ENCODE peak calls at places on chromosomes 5 and 9, in seven cellular contexts. C, T, J, N, S, V and G are unnamed samples.

GRCh38 chr5:107389130-107389553 is 281.6 kb downstream of the EFNA5 start:
- DNase-seq in S (peak), N (no peak), T (no peak), J (no peak), V (no peak), C (no peak), G (no peak)

GRCh38 chr5:127549551-127549950 is 32.1 kb downstream of the PRRC1 start:
- DNase-seq in V (no peak), S (no peak), N (no peak), J (no peak), T (no peak), C (peak), G (no peak)

GRCh38 chr9:33988219-33988890 is 60.3 kb downstream of the UBAP2 start:
- DNase-seq in T (no peak), N (no peak), C (no peak), S (peak), V (no peak), J (no peak), G (no peak)

GRCh38 chr5:66881475-66882161 is 285.4 kb downstream of the MAST4 start:
- DNase-seq in J (no peak), C (no peak), T (no peak), V (no peak), S (no peak), N (no peak), G (no peak)

GRCh38 chr5:4699592-4699991 is 440.5 kb upstream of the ADAMTS16 start:
- DNase-seq in C (no peak), S (no peak), N (no peak), J (no peak), V (no peak), T (no peak), G (no peak)

GRCh38 chr9:104092192-104092591 is 1.9 kb upstream of the SMC2 start:
- DNase-seq in C (no peak), S (no peak), J (no peak), N (no peak), V (no peak), T (no peak), G (no peak)

GRCh38 chr5:150497274-150497988 is 10.5 kb upstream of the NDST1 start:
- DNase-seq in J (peak), N (no peak), T (no peak), V (no peak), C (peak), S (no peak), G (no peak)

GRCh38 chr5:160466889-160467554 is 45.4 kb downstream of the PTTG1 start:
- DNase-seq in N (no peak), J (no peak), T (peak), C (no peak), S (no peak), V (no peak), G (no peak)

GRCh38 chr9:129436751-129437625 is 183.9 kb downstream of the C9orf50 start:
- DNase-seq in J (no peak), C (peak), N (peak), V (no peak), S (no peak), T (no peak), G (no peak)

GRCh38 chr5:93990504-93991085 is 249.2 kb upstream of the POU5F2 start:
- DNase-seq in T (no peak), C (peak), V (no peak), S (no peak), N (no peak), J (no peak), G (no peak)

GRCh38 chr5:44389410-44389879 is at the start of gene FGF10:
- DNase-seq in J (no peak), C (peak), N (no peak), T (no peak), S (no peak), V (peak), G (no peak)

GRCh38 chr9:133934512-133935221 is 57.5 kb downstream of the VAV2 start:
- DNase-seq in N (no peak), V (no peak), C (no peak), T (no peak), S (no peak), J (no peak), G (no peak)

GRCh38 chr9:65426231-65426630 is 141.2 kb upstream of the FOXD4L5 start:
- DNase-seq in S (no peak), V (no peak), C (no peak), T (no peak), N (no peak), J (no peak), G (no peak)

GRCh38 chr5:153562189-153562588 is 71.7 kb downstream of the GRIA1 start:
- DNase-seq in V (peak), S (no peak), T (no peak), N (no peak), J (no peak), C (no peak), G (no peak)

GRCh38 chr9:34576943-34577634 is 12.4 kb downstream of the CNTFR start:
- DNase-seq in J (no peak), C (peak), V (no peak), N (peak), T (no peak), S (no peak), G (no peak)

GRCh38 chr9:81462759-81463158 is 226.6 kb downstream of the TLE1 start:
- DNase-seq in J (no peak), T (no peak), N (no peak), S (no peak), V (no peak), C (no peak), G (no peak)

GRCh38 chr5:64165500-64166200 is at the start of gene RNF180:
- DNase-seq in N (no peak), V (no peak), J (no peak), S (no peak), T (no peak), C (peak), G (peak)

GRCh38 chr5:78157001-78157400 is 137.5 kb downstream of the AP3B1 start:
- DNase-seq in S (no peak), N (no peak), V (no peak), C (no peak), T (no peak), J (no peak), G (no peak)

GRCh38 chr9:126614455-126615248 is 924 bp downstream of the LMX1B start:
- DNase-seq in J (no peak), C (peak), T (no peak), V (no peak), S (no peak), N (no peak), G (peak)

GRCh38 chr9:77449177-77450092 is 198.7 kb downstream of the GNA14 start:
- DNase-seq in S (no peak), J (no peak), T (no peak), N (no peak), V (no peak), C (no peak), G (peak)

GRCh38 chr5:137602721-137603273 is 103.7 kb upstream of the SPOCK1 start:
- DNase-seq in V (no peak), C (peak), N (no peak), J (no peak), S (no peak), T (no peak), G (no peak)

GRCh38 chr9:101445353-101446029 is 9.9 kb upstream of the ALDOB start:
- DNase-seq in S (no peak), V (no peak), T (peak), C (no peak), N (no peak), J (no peak), G (no peak)

GRCh38 chr9:13412323-13412722 is 132.8 kb upstream of the MPDZ start:
- DNase-seq in N (peak), V (no peak), T (no peak), S (no peak), C (no peak), J (no peak), G (no peak)

GRCh38 chr9:71791875-71792274 is 23.6 kb upstream of the CEMIP2 start:
- DNase-seq in S (no peak), J (no peak), V (no peak), T (no peak), N (no peak), C (no peak), G (no peak)

GRCh38 chr9:127991757-127992274 is 11.0 kb upstream of the EEIG1 start:
- DNase-seq in V (no peak), T (no peak), S (no peak), C (no peak), J (no peak), N (no peak), G (no peak)

GRCh38 chr5:175658299-175659145 is 651 bp downstream of the HRH2 start:
- DNase-seq in S (no peak), C (peak), T (no peak), N (no peak), J (no peak), V (no peak), G (no peak)

GRCh38 chr5:10351882-10352395 is 1.6 kb upstream of the MARCHF6 start:
- DNase-seq in V (no peak), J (no peak), T (no peak), N (no peak), C (no peak), S (no peak), G (no peak)

GRCh38 chr5:14869286-14870164 is 2.1 kb downstream of the ANKH start:
- DNase-seq in N (no peak), C (no peak), J (no peak), V (no peak), S (no peak), T (no peak), G (no peak)

GRCh38 chr9:38039090-38039906 is 29.7 kb downstream of the SHB start:
- DNase-seq in S (no peak), V (no peak), C (peak), N (peak), T (no peak), J (peak), G (no peak)

GRCh38 chr9:120212153-120212852 is 367.7 kb downstream of the CDK5RAP2 start:
- DNase-seq in N (no peak), T (no peak), J (no peak), S (peak), C (peak), V (no peak), G (no peak)

DNA sequence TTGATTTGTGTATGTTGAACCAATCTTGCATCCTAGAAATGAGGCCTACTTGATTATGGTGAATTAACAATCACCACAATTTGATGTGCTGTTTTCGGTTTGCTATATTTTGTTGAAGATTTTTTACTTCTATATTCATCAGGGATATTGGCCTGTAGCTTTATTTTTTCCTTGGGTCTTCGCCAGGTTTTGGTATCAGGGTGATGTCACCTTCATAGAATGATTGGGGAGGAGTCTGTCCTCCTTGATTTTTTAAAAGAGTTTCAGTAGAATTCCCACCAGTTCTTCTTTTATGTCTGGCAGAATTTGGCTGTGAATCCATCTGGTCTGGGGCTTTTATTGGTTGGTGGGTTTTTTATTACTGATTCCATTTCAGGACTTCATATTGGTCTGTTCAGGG is 115.2 kb downstream of the CPLANE1 start:
- DNase-seq in V (no peak), J (no peak), T (no peak), S (no peak), C (no peak), N (no peak), G (no peak)
- TF ChIP-seq JUND in V (no peak), J (no peak), T (no peak), S (no peak), C (no peak), N (no peak), G (no peak)

GRCh38 chr5:1797109-1797800 is 2.4 kb downstream of the MRPL36 start:
- DNase-seq in N (no peak), J (no peak), T (no peak), V (no peak), C (no peak), S (no peak), G (no peak)

GRCh38 chr5:1799110-1799601 is 481 bp downstream of the MRPL36 start:
- DNase-seq in T (peak), V (no peak), J (no peak), N (no peak), C (no peak), S (no peak), G (peak)

GRCh38 chr5:1795931-1796330 is 3.7 kb downstream of the MRPL36 start:
- DNase-seq in C (no peak), J (no peak), S (no peak), N (no peak), T (no peak), V (no peak), G (no peak)

GRCh38 chr5:1796371-1797108 is 3.1 kb downstream of the MRPL36 start:
- DNase-seq in S (no peak), C (no peak), T (no peak), J (no peak), V (no peak), N (no peak), G (no peak)

GRCh38 chr5:1797855-1798254 is 1.8 kb downstream of the MRPL36 start:
- DNase-seq in J (no peak), T (no peak), V (no peak), S (no peak), C (no peak), N (no peak), G (no peak)
- TF ChIP-seq JUND in J (no peak), T (no peak), V (no peak), S (no peak), C (no peak), N (no peak), G (no peak)

DNA sequence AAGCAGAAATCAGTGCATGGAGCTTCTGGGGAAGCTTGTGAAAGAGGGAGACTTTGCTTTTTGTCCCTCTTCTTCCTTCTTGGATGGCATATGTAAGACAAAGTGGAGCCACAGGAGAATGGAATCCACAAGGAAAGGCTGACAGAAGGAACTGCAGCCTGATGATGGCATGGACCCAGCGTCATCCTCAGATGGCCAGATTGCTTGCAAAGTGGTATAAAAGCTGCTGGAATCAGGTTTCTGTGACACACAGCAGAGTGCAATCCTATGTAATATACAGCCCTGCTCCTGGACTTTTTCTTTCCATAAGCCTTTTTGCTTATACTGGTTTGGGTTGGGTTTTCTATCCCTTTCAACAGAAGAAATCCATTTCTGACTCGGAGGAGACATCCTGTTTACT is 31.5 kb upstream of the SPARC start:
- DNase-seq in S (no peak), J (no peak), V (no peak), T (no peak), N (no peak), C (no peak), G (no peak)
- TF ChIP-seq JUND in S (no peak), J (no peak), V (no peak), T (no peak), N (no peak), C (no peak), G (no peak)

GRCh38 chr5:73640861-73641320 is 14.9 kb downstream of the ARHGEF28 start:
- DNase-seq in J (no peak), C (no peak), S (no peak), T (no peak), N (no peak), V (no peak), G (no peak)

GRCh38 chr5:73641811-73642210 is 15.8 kb downstream of the ARHGEF28 start:
- DNase-seq in J (no peak), T (no peak), C (no peak), S (no peak), N (no peak), V (no peak), G (no peak)

GRCh38 chr5:73638344-73639095 is 12.5 kb downstream of the ARHGEF28 start:
- DNase-seq in V (no peak), C (no peak), J (no peak), S (no peak), T (no peak), N (no peak), G (no peak)

GRCh38 chr5:73636408-73636807 is 10.4 kb downstream of the ARHGEF28 start:
- DNase-seq in N (no peak), T (no peak), C (no peak), V (no peak), S (no peak), J (no peak), G (no peak)

GRCh38 chr5:73637565-73637964 is 11.6 kb downstream of the ARHGEF28 start:
- DNase-seq in T (no peak), V (no peak), C (no peak), S (no peak), N (no peak), J (no peak), G (no peak)
- TF ChIP-seq JUND in T (no peak), V (no peak), C (no peak), S (no peak), N (no peak), J (no peak), G (no peak)

GRCh38 chr5:9118852-9119251 is 427.0 kb downstream of the SEMA5A start:
- DNase-seq in S (no peak), C (no peak), V (no peak), J (no peak), T (no peak), N (no peak), G (peak)

GRCh38 chr5:9124837-9125236 is 421.0 kb downstream of the SEMA5A start:
- DNase-seq in T (no peak), J (no peak), C (no peak), V (no peak), N (no peak), S (no peak), G (no peak)

GRCh38 chr5:9122528-9122927 is 423.3 kb downstream of the SEMA5A start:
- DNase-seq in J (no peak), T (no peak), N (no peak), V (no peak), S (no peak), C (no peak), G (no peak)

GRCh38 chr5:9124071-9124470 is 421.8 kb downstream of the SEMA5A start:
- DNase-seq in S (no peak), C (no peak), V (no peak), J (no peak), T (no peak), N (no peak), G (no peak)

DNA sequence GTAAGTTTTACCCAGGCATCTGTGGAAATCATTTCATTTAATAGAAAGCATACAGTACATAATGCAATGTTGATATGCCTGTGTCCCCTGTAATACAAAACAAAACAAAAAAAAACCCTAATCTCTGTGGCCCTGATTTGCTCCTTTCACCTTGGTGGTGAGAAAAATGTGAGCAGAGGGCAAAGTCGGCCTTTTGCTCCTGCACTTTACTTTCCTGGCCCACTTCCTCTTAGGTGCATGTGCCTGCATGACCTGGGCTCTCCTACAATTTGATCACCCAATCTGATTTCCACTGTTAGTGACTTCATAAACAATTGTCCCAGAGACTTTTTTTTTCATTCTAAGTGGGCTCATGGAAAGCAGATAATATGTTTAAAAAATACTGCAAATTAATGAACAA is 424.3 kb downstream of the SEMA5A start:
- DNase-seq in V (no peak), C (no peak), J (no peak), T (no peak), S (no peak), N (no peak), G (no peak)
- TF ChIP-seq JUND in V (no peak), C (no peak), J (no peak), T (no peak), S (no peak), N (no peak), G (no peak)

GRCh38 chr5:116862632-116863455 is 288.2 kb upstream of the SEMA6A start:
- DNase-seq in C (no peak), T (peak), V (no peak), S (no peak), N (no peak), J (no peak), G (peak)
- TF ChIP-seq JUND in C (no peak), T (peak), V (no peak), S (no peak), N (no peak), J (no peak), G (peak)

GRCh38 chr5:110086658-110087388 is 397.1 kb downstream of the MAN2A1 start:
- DNase-seq in T (no peak), J (no peak), N (no peak), C (no peak), S (no peak), V (no peak), G (peak)
- TF ChIP-seq JUND in T (no peak), J (no peak), N (no peak), C (no peak), S (no peak), V (no peak), G (no peak)

GRCh38 chr9:89534888-89535287 is 37.0 kb upstream of the SEMA4D start:
- DNase-seq in N (no peak), C (no peak), S (no peak), T (no peak), J (no peak), V (no peak), G (no peak)

GRCh38 chr9:89532944-89533343 is 35.0 kb upstream of the SEMA4D start:
- DNase-seq in V (no peak), C (no peak), S (no peak), N (no peak), J (no peak), T (no peak), G (no peak)

GRCh38 chr9:89534464-89534863 is 36.6 kb upstream of the SEMA4D start:
- DNase-seq in N (no peak), C (no peak), S (no peak), T (no peak), J (no peak), V (no peak), G (no peak)

GRCh38 chr9:89532478-89532877 is 34.6 kb upstream of the SEMA4D start:
- DNase-seq in J (no peak), S (no peak), C (no peak), N (no peak), T (peak), V (no peak), G (no peak)

DNA sequence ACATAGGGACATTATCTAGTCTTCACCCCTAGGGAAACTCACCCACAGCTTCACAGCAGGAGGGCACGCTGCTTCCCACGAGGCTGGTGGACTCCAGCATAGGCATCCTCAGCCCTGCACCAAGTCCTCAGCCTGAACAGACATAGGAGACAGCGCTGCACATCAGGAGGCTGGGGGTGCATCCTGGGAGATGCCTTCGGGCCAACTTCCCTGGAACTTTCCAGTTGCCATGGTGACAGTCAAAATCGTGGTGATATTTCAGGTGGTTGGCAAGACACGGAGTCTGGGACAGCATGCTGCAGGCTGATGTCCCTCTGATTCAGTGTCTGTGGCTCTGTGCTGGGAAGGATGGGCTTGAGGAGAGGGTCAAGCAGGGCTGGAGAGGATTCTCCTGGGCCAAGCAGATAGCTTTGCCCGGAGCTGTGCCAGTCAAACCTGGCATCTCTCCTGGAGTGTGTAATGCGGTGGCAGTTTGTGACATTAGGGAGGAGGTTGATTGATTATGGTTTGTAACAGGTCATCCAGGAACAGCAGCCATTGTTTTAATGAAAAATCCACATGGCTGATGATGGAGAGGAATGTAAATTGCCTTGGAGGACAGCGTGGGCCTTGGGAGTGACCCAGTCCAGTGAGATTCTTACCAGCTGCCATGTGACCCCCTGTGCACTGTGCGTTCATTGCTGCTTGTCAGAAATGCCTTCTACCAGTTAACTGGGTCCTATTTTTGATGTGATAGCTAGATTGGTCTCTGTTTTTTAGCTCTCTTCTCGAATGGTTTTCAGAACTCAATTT is 35.7 kb upstream of the SEMA4D start:
- DNase-seq in C (peak), J (no peak), N (no peak), T (no peak), V (no peak), S (no peak), G (no peak)
- TF ChIP-seq JUND in C (no peak), J (no peak), N (no peak), T (no peak), V (no peak), S (no peak), G (no peak)

GRCh38 chr5:177131352-177131710 is 2.2 kb upstream of the NSD1 start:
- DNase-seq in T (no peak), J (no peak), V (no peak), N (no peak), S (no peak), C (no peak), G (no peak)
- TF ChIP-seq JUND in T (no peak), J (no peak), V (no peak), N (no peak), S (no peak), C (no peak), G (no peak)